ENCODE peak calls at places on chromosomes 1 and 21, in ten cellular contexts. R is glutamatergic neuron; F is skeletal muscle cell; L is SJSA1; O is aorta; H is activated T-cell treated with anti-CD3 and anti-CD28 coated beads for 1 hour; K is fibroblast of the conjunctiva; D is T-helper 1 cell; N is H4; Q is stimulated activated CD4-positive, alpha-beta T cell treated with anti-CD3 and anti-CD28 coated beads, Interleukin-4, amount 100 ng/mL, for 48 hours. S is an unnamed sample.

GRCh38 chr1:111234866-111235265 is 7.4 kb downstream of the CHI3L2 start:
- DNase-seq in N (no peak), L (no peak), R (no peak), O (no peak), H (no peak), D (no peak), Q (no peak), K (no peak), F (no peak), S (no peak)

GRCh38 chr1:118861216-118861615 is 126.9 kb downstream of the TBX15 start:
- DNase-seq in Q (no peak), H (no peak), N (no peak), F (no peak), R (no peak), L (no peak), D (no peak), K (no peak), O (no peak), S (no peak)

GRCh38 chr1:229241390-229241789 is 29.5 kb upstream of the RAB4A start:
- DNase-seq in N (no peak), O (no peak), H (no peak), K (no peak), L (no peak), D (no peak), F (no peak), R (no peak), Q (no peak), S (no peak)

GRCh38 chr1:31987231-31987630 is 26.4 kb upstream of the KHDRBS1 start:
- DNase-seq in K (no peak), H (no peak), R (peak), N (no peak), L (no peak), Q (no peak), F (no peak), D (no peak), O (no peak), S (no peak)

GRCh38 chr1:204563780-204564179 is 47.6 kb downstream of the MDM4 start:
- DNase-seq in O (no peak), H (no peak), Q (no peak), N (no peak), F (no peak), K (no peak), D (no peak), R (no peak), L (no peak), S (no peak)

GRCh38 chr1:233639611-233640010 is 25.7 kb downstream of the KCNK1 start:
- DNase-seq in H (no peak), D (no peak), Q (no peak), L (no peak), F (peak), R (no peak), O (no peak), K (no peak), N (peak), S (no peak)

GRCh38 chr21:32364801-32365200 is 28.0 kb downstream of the URB1 start:
- DNase-seq in K (no peak), O (no peak), H (no peak), Q (no peak), N (no peak), F (no peak), R (no peak), L (no peak), D (no peak), S (no peak)

GRCh38 chr1:114462963-114463362 is 48.0 kb downstream of the TRIM33 start:
- DNase-seq in Q (no peak), K (no peak), D (no peak), F (no peak), H (no peak), O (no peak), R (no peak), N (no peak), L (no peak), S (no peak)

GRCh38 chr1:100360790-100361232 is 8.5 kb downstream of the CDC14A start:
- DNase-seq in N (peak), Q (no peak), O (no peak), D (no peak), L (no peak), H (no peak), K (no peak), F (no peak), R (no peak), S (no peak)

GRCh38 chr1:25900209-25900608 is 6.0 kb downstream of the STMN1 start:
- DNase-seq in D (no peak), R (no peak), K (no peak), N (no peak), F (no peak), L (no peak), Q (no peak), O (no peak), H (no peak), S (no peak)

GRCh38 chr1:31730336-31731048 is 26.7 kb upstream of the COL16A1 start:
- DNase-seq in N (no peak), R (no peak), H (no peak), L (no peak), O (no peak), Q (no peak), F (no peak), D (no peak), K (no peak), S (no peak)

GRCh38 chr1:169338617-169339016 is 29.0 kb downstream of the NME7 start:
- DNase-seq in Q (no peak), L (no peak), R (no peak), N (no peak), D (no peak), H (no peak), K (no peak), O (no peak), F (no peak), S (no peak)

GRCh38 chr1:164637461-164638375 is 78.7 kb downstream of the PBX1 start:
- DNase-seq in Q (no peak), N (no peak), H (no peak), R (no peak), L (peak), F (no peak), K (peak), D (no peak), O (no peak), S (peak)

GRCh38 chr21:42991992-42992740 is 17.8 kb downstream of the PKNOX1 start:
- DNase-seq in R (no peak), Q (no peak), K (peak), H (no peak), O (no peak), N (peak), D (no peak), F (peak), L (peak), S (peak)

GRCh38 chr1:55542901-55543504 is 327.8 kb upstream of the USP24 start:
- DNase-seq in N (no peak), F (peak), K (no peak), O (no peak), D (no peak), H (no peak), Q (no peak), L (no peak), R (no peak), S (peak)

GRCh38 chr1:96075704-96076455 is 645.7 kb upstream of the PTBP2 start:
- DNase-seq in O (no peak), K (no peak), D (no peak), H (no peak), N (no peak), Q (no peak), L (no peak), R (no peak), F (no peak), S (no peak)

S was measured in AG04450.